ENCODE peak calls at places on chromosome 7, in eight cellular contexts. T, E, D, Q, H, U, G and C are unnamed samples.

GRCh38 chr7:78232806-78233205 is 434.2 kb downstream of the PHTF2 start:
- DNase-seq in T (no peak), E (no peak), D (no peak), Q (peak; percentile 27), H (no peak), U (no peak), G (no peak), C (no peak)

GRCh38 chr7:149209518-149210269 is 14.3 kb downstream of the ZNF282 start:
- DNase-seq in T (peak; percentile 79), E (peak; percentile 57), D (no peak), Q (peak; percentile 81), H (peak; percentile 26), U (peak; percentile 95), G (peak; percentile 83), C (peak; percentile 77)

GRCh38 chr7:92614586-92615237 is 24.5 kb upstream of the FAM133B start:
- DNase-seq in T (no peak), E (no peak), D (no peak), Q (peak; percentile 34), H (peak; percentile 41), U (no peak), G (no peak), C (peak; percentile 89)

GRCh38 chr7:140005754-140006503 is 56.8 kb downstream of the PARP12 start:
- DNase-seq in T (peak; percentile 13), E (no peak), D (peak; percentile 37), Q (peak; percentile 24), H (no peak), U (no peak), G (peak; percentile 62), C (peak; percentile 43)

GRCh38 chr7:5582532-5582935 is 158.9 kb upstream of the TNRC18 start:
- DNase-seq in T (peak; percentile 81), E (no peak), D (no peak), Q (no peak), H (no peak), U (peak; percentile 9), G (no peak), C (no peak)

GRCh38 chr7:92634125-92634710 is 44.0 kb upstream of the FAM133B start:
- DNase-seq in T (peak; percentile 41), E (no peak), D (no peak), Q (no peak), H (no peak), U (no peak), G (peak; percentile 34), C (no peak)

GRCh38 chr7:22665816-22666375 is 61.1 kb upstream of the IL6 start:
- DNase-seq in T (no peak), E (no peak), D (no peak), Q (peak; percentile 43), H (no peak), U (peak; percentile 42), G (no peak), C (no peak)

GRCh38 chr7:139183878-139184338 is 47.1 kb upstream of the UBN2 start:
- DNase-seq in T (no peak), E (no peak), D (no peak), Q (no peak), H (no peak), U (no peak), G (no peak), C (no peak)

GRCh38 chr7:138814806-138815332 is 16.9 kb upstream of the ATP6V0A4 start:
- DNase-seq in T (no peak), E (no peak), D (no peak), Q (no peak), H (no peak), U (no peak), G (no peak), C (no peak)

GRCh38 chr7:20783716-20784310 is 2.9 kb downstream of the SP8 start:
- DNase-seq in T (no peak), E (no peak), D (no peak), Q (peak; percentile 11), H (no peak), U (no peak), G (peak; percentile 58), C (no peak)

GRCh38 chr7:149692557-149692982 is 80.8 kb downstream of the ZNF467 start:
- DNase-seq in T (no peak), E (no peak), D (no peak), Q (no peak), H (no peak), U (no peak), G (no peak), C (no peak)

GRCh38 chr7:110421490-110422241 is 669.3 kb upstream of the LRRN3 start:
- DNase-seq in T (no peak), E (no peak), D (no peak), Q (no peak), H (no peak), U (no peak), G (no peak), C (no peak)

GRCh38 chr7:157750291-157750690 is 413.5 kb downstream of the DNAJB6 start:
- DNase-seq in T (no peak), E (no peak), D (no peak), Q (no peak), H (no peak), U (no peak), G (no peak), C (no peak)

GRCh38 chr7:42502022-42502421 is 265.0 kb upstream of the GLI3 start:
- DNase-seq in T (no peak), E (no peak), D (no peak), Q (peak; percentile 84), H (no peak), U (no peak), G (no peak), C (no peak)

GRCh38 chr7:105198223-105198622 is 184.2 kb downstream of the KMT2E start:
- DNase-seq in T (no peak), E (no peak), D (no peak), Q (peak; percentile 88), H (peak; percentile 71), U (no peak), G (no peak), C (peak; percentile 3)

GRCh38 chr7:116258734-116259133 is 48.4 kb downstream of the TES start:
- DNase-seq in T (peak; percentile 70), E (no peak), D (peak; percentile 19), Q (peak; percentile 77), H (peak; percentile 51), U (no peak), G (peak; percentile 88), C (no peak)

GRCh38 chr7:66930341-66930740 is 9.3 kb downstream of the TMEM248 start:
- DNase-seq in T (no peak), E (no peak), D (no peak), Q (peak; percentile 30), H (no peak), U (no peak), G (no peak), C (no peak)

GRCh38 chr7:157518514-157519175 is 181.8 kb downstream of the DNAJB6 start:
- DNase-seq in T (no peak), E (no peak), D (no peak), Q (no peak), H (no peak), U (no peak), G (no peak), C (peak; percentile 4)

GRCh38 chr7:19113855-19114590 is 3.4 kb downstream of the TWIST1 start:
- DNase-seq in T (no peak), E (no peak), D (no peak), Q (peak; percentile 70), H (no peak), U (no peak), G (no peak), C (no peak)

GRCh38 chr7:23062452-23062851 is 43.1 kb upstream of the KLHL7 start:
- DNase-seq in T (no peak), E (no peak), D (no peak), Q (peak; percentile 91), H (no peak), U (no peak), G (no peak), C (no peak)

GRCh38 chr7:71521506-71521905 is 389.6 kb downstream of the GALNT17 start:
- DNase-seq in T (no peak), E (no peak), D (peak; percentile 11), Q (peak; percentile 89), H (peak; percentile 8), U (no peak), G (no peak), C (no peak)

GRCh38 chr7:94012748-94013147 is 8.6 kb upstream of the BET1 start:
- DNase-seq in T (no peak), E (no peak), D (no peak), Q (no peak), H (no peak), U (no peak), G (peak; percentile 33), C (no peak)

GRCh38 chr7:106563466-106564150 is 97.3 kb downstream of the CCDC71L start:
- DNase-seq in T (no peak), E (no peak), D (no peak), Q (peak; percentile 52), H (no peak), U (no peak), G (peak; percentile 19), C (no peak)

GRCh38 chr7:39721919-39722597 is 98.7 kb downstream of the RALA start:
- DNase-seq in T (no peak), E (no peak), D (no peak), Q (no peak), H (no peak), U (no peak), G (no peak), C (no peak)

GRCh38 chr7:10696064-10696463 is 277.6 kb upstream of the PHF14 start:
- DNase-seq in T (no peak), E (no peak), D (no peak), Q (no peak), H (no peak), U (no peak), G (no peak), C (no peak)

GRCh38 chr7:108351715-108352114 is 104.5 kb downstream of the NRCAM start:
- DNase-seq in T (no peak), E (no peak), D (no peak), Q (peak; percentile 41), H (peak; percentile 36), U (no peak), G (no peak), C (no peak)

GRCh38 chr7:128932862-128933821 is 4.6 kb upstream of the IRF5 start:
- DNase-seq in T (peak; percentile 92), E (no peak), D (peak; percentile 44), Q (peak; percentile 8), H (no peak), U (peak; percentile 63), G (no peak), C (no peak)

GRCh38 chr7:44044315-44045225 is at the start of gene DBNL:
- DNase-seq in T (peak; percentile 93), E (peak; percentile 81), D (peak; percentile 93), Q (peak; percentile 74), H (peak; percentile 83), U (peak; percentile 96), G (peak; percentile 84), C (peak; percentile 95)